ENCODE peak calls at places on chromosomes 6 and 20, in seven cellular contexts. S, M, A, B, V, X and O are unnamed samples.

GRCh38 chr6:16146527-16146955 is 17.7 kb downstream of the MYLIP start:
- DNase-seq in S (no peak), B (no peak), M (no peak), V (no peak), X (no peak), A (no peak), O (no peak)

GRCh38 chr20:61256819-61257218 is 4.8 kb downstream of the CDH4 start:
- DNase-seq in M (no peak), V (no peak), S (no peak), X (no peak), B (no peak), A (no peak), O (no peak)

GRCh38 chr6:168496932-168497331 is 55.9 kb downstream of the SMOC2 start:
- DNase-seq in V (no peak), A (no peak), S (no peak), M (no peak), B (no peak), X (no peak), O (no peak)

GRCh38 chr6:113530769-113531168 is 326.4 kb upstream of the MARCKS start:
- DNase-seq in V (no peak), X (peak), B (no peak), M (no peak), A (no peak), S (no peak), O (no peak)

GRCh38 chr6:27579973-27580372 is 107.1 kb upstream of the ZNF184 start:
- DNase-seq in S (no peak), X (no peak), V (no peak), A (no peak), B (no peak), M (no peak), O (no peak)

GRCh38 chr20:51335329-51335841 is 207.1 kb downstream of the NFATC2 start:
- DNase-seq in M (no peak), A (no peak), X (peak), S (no peak), V (no peak), B (no peak), O (no peak)

GRCh38 chr6:25100288-25100687 is 164.5 kb upstream of the RIPOR2 start:
- DNase-seq in S (no peak), X (no peak), M (no peak), A (no peak), B (no peak), V (no peak), O (no peak)

GRCh38 chr6:43269273-43270007 is 26.2 kb downstream of the TTBK1 start:
- DNase-seq in M (no peak), B (no peak), V (peak), X (no peak), A (no peak), S (peak), O (peak)

GRCh38 chr6:12654526-12654925 is 62.0 kb upstream of the PHACTR1 start:
- DNase-seq in S (no peak), M (no peak), A (no peak), B (no peak), V (no peak), X (no peak), O (no peak)

GRCh38 chr20:63697357-63697867 is 960 bp downstream of the TNFRSF6B start:
- DNase-seq in B (peak), S (no peak), V (no peak), A (peak), M (peak), X (no peak), O (no peak)

GRCh38 chr6:96301781-96302180 is 219.8 kb upstream of the UFL1 start:
- DNase-seq in M (no peak), X (no peak), V (no peak), S (no peak), B (no peak), A (no peak), O (no peak)

GRCh38 chr6:15132854-15133670 is 112.8 kb upstream of the JARID2 start:
- DNase-seq in B (peak), A (no peak), V (no peak), X (peak), M (no peak), S (no peak), O (no peak)
- H3K4me3 ChIP-seq in B (no peak), A (no peak), V (no peak), X (no peak), M (no peak), S (no peak), O (no peak)

GRCh38 chr20:46562009-46562372 is 11.5 kb upstream of the OCSTAMP start:
- DNase-seq in S (no peak), M (no peak), B (no peak), X (no peak), A (no peak), V (no peak), O (no peak)
- H3K4me3 ChIP-seq in S (peak), M (no peak), B (peak), X (no peak), A (no peak), V (no peak), O (peak)

GRCh38 chr6:162471842-162472241 is 255.7 kb downstream of the PRKN start:
- DNase-seq in M (no peak), B (no peak), X (no peak), S (no peak), V (no peak), A (no peak), O (no peak)

GRCh38 chr6:162478191-162478642 is 249.3 kb downstream of the PRKN start:
- DNase-seq in M (no peak), V (no peak), B (no peak), S (no peak), A (no peak), X (no peak), O (no peak)

GRCh38 chr6:162474722-162475121 is 252.8 kb downstream of the PRKN start:
- DNase-seq in M (no peak), S (no peak), A (no peak), B (no peak), X (no peak), V (no peak), O (no peak)
- H3K4me3 ChIP-seq in M (no peak), S (no peak), A (no peak), B (no peak), X (no peak), V (no peak), O (no peak)

DNA sequence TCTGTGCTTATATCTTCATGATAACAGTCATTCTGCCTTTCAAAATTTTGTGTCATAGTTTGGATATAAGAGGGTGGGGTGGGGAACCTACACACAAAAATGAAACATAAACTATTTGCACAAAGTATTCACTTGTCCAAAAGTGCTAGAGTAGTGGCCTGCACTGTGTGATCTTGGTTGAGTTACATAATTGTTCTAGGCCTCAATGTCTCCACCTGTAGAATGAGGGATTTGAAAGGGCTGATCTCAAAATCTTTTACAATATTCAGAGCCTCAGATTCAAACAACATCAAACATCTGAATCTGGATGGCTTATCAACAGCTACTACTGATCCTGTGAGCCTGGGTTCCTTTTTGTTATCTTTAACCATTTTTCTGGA is 64.3 kb upstream of the TMEM30A start:
- DNase-seq in X (no peak), V (no peak), S (no peak), A (no peak), B (no peak), M (no peak), O (no peak)
- H3K4me3 ChIP-seq in X (no peak), V (no peak), S (no peak), A (no peak), B (peak), M (peak), O (no peak)

GRCh38 chr6:66418906-66419305 is 711.9 kb upstream of the EYS start:
- DNase-seq in A (no peak), M (no peak), B (no peak), X (no peak), V (no peak), S (no peak), O (no peak)

GRCh38 chr6:66423047-66423446 is 716.0 kb upstream of the EYS start:
- DNase-seq in V (no peak), B (no peak), S (no peak), M (no peak), A (no peak), X (no peak), O (no peak)

GRCh38 chr6:66421570-66421969 is 714.5 kb upstream of the EYS start:
- DNase-seq in V (no peak), A (no peak), S (no peak), B (no peak), X (no peak), M (no peak), O (no peak)
- H3K4me3 ChIP-seq in V (no peak), A (no peak), S (no peak), B (no peak), X (no peak), M (no peak), O (no peak)

DNA sequence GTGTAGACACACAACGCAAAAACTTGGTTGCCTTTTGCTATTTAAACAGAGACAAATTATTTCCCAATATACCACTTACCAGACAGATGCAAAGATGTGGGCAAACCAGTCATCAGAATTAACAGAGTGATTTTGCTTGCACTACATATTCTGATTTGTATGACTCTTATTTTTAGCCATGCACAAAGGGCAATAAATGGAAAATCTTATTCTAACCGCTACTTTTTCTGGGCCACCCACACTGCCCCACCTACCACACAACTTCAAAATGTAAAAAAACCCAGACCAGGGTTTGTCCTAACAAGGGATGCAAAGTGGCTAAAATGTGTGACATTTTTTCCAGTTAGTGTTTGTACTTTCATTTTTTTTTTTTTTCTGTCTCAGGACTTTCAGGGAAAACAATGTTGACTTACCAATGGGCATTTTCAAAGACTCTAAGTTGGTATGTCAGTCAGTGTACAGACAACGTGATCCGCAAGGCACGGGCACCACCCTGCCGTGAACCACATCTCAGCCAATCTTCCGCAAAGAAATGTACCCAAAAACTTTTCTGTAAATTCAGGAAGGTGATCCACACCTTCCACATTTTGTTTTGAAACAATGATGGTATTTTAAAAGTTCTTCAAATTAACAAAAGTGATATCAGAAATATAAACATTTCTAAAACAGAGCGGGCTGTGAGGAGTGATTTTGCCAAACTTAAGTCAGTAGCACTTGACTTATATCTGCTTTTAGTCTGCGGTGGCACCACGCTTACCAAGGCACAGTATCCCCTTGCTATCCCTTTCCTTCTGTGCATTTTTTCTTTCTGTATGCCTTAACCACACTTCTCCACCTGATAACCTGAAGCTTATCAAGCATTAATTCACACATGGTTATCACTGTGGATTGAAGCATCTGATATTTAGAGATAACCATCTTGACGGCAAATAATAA is 185.6 kb downstream of the GJA10 start:
- DNase-seq in M (no peak), X (no peak), S (no peak), V (peak), B (no peak), A (no peak), O (no peak)
- H3K4me3 ChIP-seq in M (no peak), X (no peak), S (peak), V (peak), B (no peak), A (no peak), O (peak)

GRCh38 chr6:29663300-29664039 is 6.6 kb downstream of the MOG start:
- DNase-seq in X (no peak), B (no peak), A (no peak), S (no peak), M (no peak), V (no peak), O (no peak)

GRCh38 chr6:29666826-29667130 is 9.9 kb downstream of the MOG start:
- DNase-seq in S (no peak), B (no peak), M (no peak), V (no peak), A (no peak), X (no peak), O (no peak)

GRCh38 chr6:29671026-29671425 is 9.9 kb downstream of the ZFP57 start:
- DNase-seq in M (no peak), A (no peak), X (no peak), B (no peak), V (no peak), S (no peak), O (no peak)

GRCh38 chr6:29665942-29666825 is 9.3 kb downstream of the MOG start:
- DNase-seq in B (no peak), V (no peak), S (no peak), A (no peak), M (no peak), X (no peak), O (no peak)

GRCh38 chr6:29667158-29667557 is 10.3 kb downstream of the MOG start:
- DNase-seq in S (no peak), X (no peak), M (no peak), A (no peak), B (no peak), V (no peak), O (no peak)
- H3K4me3 ChIP-seq in S (no peak), X (no peak), M (no peak), A (no peak), B (no peak), V (no peak), O (no peak)

GRCh38 chr20:22568872-22569344 is 15.5 kb downstream of the FOXA2 start:
- DNase-seq in B (no peak), S (no peak), A (no peak), M (no peak), X (no peak), V (no peak), O (no peak)
- H3K4me3 ChIP-seq in B (no peak), S (no peak), A (no peak), M (no peak), X (no peak), V (no peak), O (no peak)

GRCh38 chr6:32254761-32255211 is 30.9 kb upstream of the NOTCH4 start:
- DNase-seq in V (no peak), B (no peak), M (peak), X (no peak), S (no peak), A (no peak), O (no peak)
- H3K4me3 ChIP-seq in V (no peak), B (peak), M (peak), X (peak), S (no peak), A (no peak), O (peak)

DNA sequence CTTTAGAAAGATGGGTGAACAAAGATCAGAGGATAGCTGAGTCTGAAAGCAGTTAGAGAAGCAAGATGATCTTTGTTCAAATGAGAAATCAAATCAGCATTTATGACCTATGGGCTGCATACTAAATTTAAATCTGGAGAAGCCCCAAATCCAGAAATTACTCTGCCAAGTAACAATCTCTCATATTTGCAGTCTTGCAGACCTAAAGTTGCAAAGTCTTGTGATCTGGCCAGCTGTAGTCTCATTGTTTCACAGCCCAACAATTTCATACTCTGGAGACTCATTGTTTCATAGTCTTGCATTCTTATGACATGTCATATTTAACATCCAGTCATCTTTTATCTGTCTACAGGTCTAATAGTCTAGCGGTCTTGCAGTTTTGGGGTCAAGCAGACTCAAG is 364.9 kb upstream of the RSPO3 start:
- DNase-seq in X (no peak), S (no peak), A (no peak), B (no peak), V (no peak), M (no peak), O (no peak)
- H3K4me3 ChIP-seq in X (no peak), S (no peak), A (no peak), B (no peak), V (no peak), M (no peak), O (no peak)